ENCODE peak calls at places on chromosomes 12 and 14, in four cellular contexts. U is A549, D is HepG2, F is GM12878. K is an unnamed sample.

GRCh38 chr12:27583057-27583797 is 59.2 kb downstream of the PPFIBP1 start:
- ATAC-seq in U (no peak), D (no peak), F (no peak), K (no peak)

GRCh38 chr14:41597647-41598046 is 9.0 kb upstream of the LRFN5 start:
- ATAC-seq in D (no peak), F (no peak), U (no peak), K (no peak)

GRCh38 chr14:90968025-90968424 is 92.4 kb downstream of the RPS6KA5 start:
- ATAC-seq in U (no peak), D (no peak), F (no peak), K (no peak)

GRCh38 chr14:33728010-33728498 is 222.8 kb downstream of the EGLN3 start:
- ATAC-seq in U (no peak), F (peak), D (no peak), K (no peak)

GRCh38 chr14:61582815-61583214 is 112.5 kb upstream of the HIF1A start:
- ATAC-seq in D (no peak), U (no peak), F (no peak), K (no peak)

GRCh38 chr12:57388425-57388824 is 42.4 kb downstream of the R3HDM2 start:
- ATAC-seq in U (no peak), F (no peak), D (no peak), K (no peak)

GRCh38 chr12:54870048-54870447 is 15.7 kb downstream of the MUCL1 start:
- ATAC-seq in F (no peak), D (no peak), U (no peak), K (no peak)

GRCh38 chr14:28653521-28653920 is 113.1 kb upstream of the FOXG1 start:
- ATAC-seq in D (no peak), F (no peak), U (peak), K (no peak)

GRCh38 chr12:43978546-43978945 is 142.7 kb downstream of the TMEM117 start:
- ATAC-seq in F (no peak), D (no peak), U (no peak), K (no peak)

GRCh38 chr12:49524660-49525324 is 14.0 kb upstream of the KCNH3 start:
- ATAC-seq in U (no peak), F (no peak), D (no peak), K (no peak)

GRCh38 chr12:67099858-67100257 is 169.3 kb upstream of the CAND1 start:
- ATAC-seq in D (no peak), F (no peak), U (no peak), K (no peak)

GRCh38 chr12:92078167-92079053 is 67.2 kb downstream of the BTG1 start:
- ATAC-seq in U (peak), F (peak), D (no peak), K (peak)

GRCh38 chr14:31127690-31128089 is 79.9 kb downstream of the HECTD1 start:
- ATAC-seq in D (peak), F (peak), U (no peak), K (no peak)

GRCh38 chr14:67240168-67240932 is 885 bp upstream of the PALS1 start:
- ATAC-seq in U (peak), D (peak), F (peak), K (peak)

GRCh38 chr14:67245104-67245503 is 3.9 kb downstream of the PALS1 start:
- ATAC-seq in D (no peak), F (no peak), U (no peak), K (no peak)

GRCh38 chr14:67240978-67241415 is 238 bp upstream of the PALS1 start:
- ATAC-seq in U (peak), D (peak), F (peak), K (peak)

GRCh38 chr14:67239582-67239981 is 1.7 kb upstream of the PALS1 start:
- ATAC-seq in F (no peak), U (no peak), D (no peak), K (no peak)

GRCh38 chr14:67241416-67242362 is at the start of gene PALS1:
- ATAC-seq in U (peak), D (peak), F (peak), K (peak)
- TF ChIP-seq EP300 in U (no peak), D (no peak), F (no peak), K (no peak)

GRCh38 chr12:110693731-110694130 is 4.8 kb upstream of the HVCN1 start:
- ATAC-seq in D (no peak), U (no peak), F (no peak), K (no peak)

GRCh38 chr12:110698171-110698902 is 9.4 kb upstream of the HVCN1 start:
- ATAC-seq in D (peak), U (peak), F (peak), K (peak)

GRCh38 chr12:110689601-110690430 is 901 bp upstream of the HVCN1 start:
- ATAC-seq in U (peak), F (peak), D (peak), K (peak)

GRCh38 chr12:110696283-110696682 is 7.4 kb upstream of the HVCN1 start:
- ATAC-seq in F (no peak), U (no peak), D (no peak), K (no peak)

DNA sequence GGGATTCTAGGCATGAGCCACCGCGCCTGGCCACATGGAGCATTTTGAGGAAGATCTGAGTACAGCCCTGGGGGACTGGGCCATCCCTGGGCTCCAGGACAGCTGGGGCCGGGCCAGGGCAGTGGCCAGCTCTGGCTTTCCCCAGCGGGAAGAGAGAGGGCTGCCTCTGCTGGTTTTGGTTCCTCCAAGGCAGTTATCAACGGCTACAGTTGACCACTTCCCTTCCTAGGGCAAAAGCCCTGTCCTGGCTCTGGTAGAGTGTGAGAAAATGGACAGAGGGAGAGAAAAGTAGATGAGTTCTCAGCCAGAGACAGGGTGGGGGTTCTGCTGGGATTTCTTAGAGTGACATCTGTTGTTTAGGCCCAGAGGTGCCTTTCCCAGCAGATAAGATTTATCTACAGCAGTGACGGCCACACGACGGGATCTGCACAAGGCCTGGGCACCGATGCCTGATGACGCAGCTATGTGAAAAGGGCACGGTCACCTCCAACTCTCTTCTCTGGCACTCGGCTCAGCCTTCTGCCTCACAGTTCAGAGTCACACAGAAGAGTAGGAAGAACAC is 5.5 kb upstream of the HVCN1 start:
- ATAC-seq in F (peak), D (no peak), U (no peak), K (peak)
- TF ChIP-seq EP300 in F (no peak), D (no peak), U (no peak), K (no peak)

DNA sequence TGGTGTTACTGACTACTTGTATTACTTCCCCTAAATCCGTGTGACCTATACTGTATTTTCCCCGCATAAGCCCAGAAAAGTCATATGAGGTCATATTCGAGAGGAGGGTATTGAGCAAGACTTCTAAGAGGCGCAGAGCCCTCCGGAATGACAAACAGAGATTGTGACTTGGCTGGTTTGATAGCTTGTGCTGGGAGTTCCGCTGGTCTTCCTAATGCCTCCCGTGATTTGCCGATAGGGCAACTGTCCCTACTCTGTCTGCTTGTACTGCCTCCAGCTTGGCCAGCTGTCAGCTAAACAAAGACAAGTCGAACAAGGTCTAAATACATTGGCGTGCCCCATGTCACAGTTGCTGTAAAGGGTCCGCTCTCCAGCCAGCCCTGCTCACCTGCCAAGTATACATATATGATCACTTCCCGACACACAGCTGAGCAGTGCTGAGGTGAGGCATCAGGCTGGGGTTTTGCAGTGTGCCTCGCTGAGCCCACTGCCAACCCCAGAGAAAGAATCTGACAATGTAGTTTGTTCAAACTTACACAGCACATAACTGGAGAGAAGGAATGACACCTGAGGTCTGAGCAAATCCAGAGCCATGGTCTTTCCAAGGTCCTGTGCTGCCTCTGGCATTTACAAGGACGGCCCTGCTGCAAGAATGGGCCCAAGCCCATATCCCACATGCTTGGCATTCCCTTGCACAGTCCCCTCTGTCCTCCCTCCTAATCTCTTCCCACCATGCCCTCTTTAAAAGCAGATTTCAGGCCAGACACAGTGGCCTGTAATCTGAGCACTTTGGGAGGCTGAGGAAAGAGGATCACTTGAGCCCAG is 23.7 kb downstream of the LGMN start:
- ATAC-seq in U (no peak), F (no peak), D (peak), K (peak)
- TF ChIP-seq EP300 in U (no peak), F (no peak), D (no peak), K (no peak)

GRCh38 chr12:70645494-70646317 is 8.5 kb upstream of the PTPRB start:
- ATAC-seq in F (peak), U (peak), D (peak), K (peak)

GRCh38 chr12:70648191-70648590 is 11.0 kb upstream of the PTPRB start:
- ATAC-seq in F (no peak), U (no peak), D (no peak), K (no peak)

GRCh38 chr12:70644836-70645235 is 7.6 kb upstream of the PTPRB start:
- ATAC-seq in F (no peak), D (no peak), U (no peak), K (no peak)

GRCh38 chr12:70648831-70649230 is 11.6 kb upstream of the PTPRB start:
- ATAC-seq in D (no peak), U (no peak), F (no peak), K (no peak)

GRCh38 chr12:70646850-70647249 is 9.6 kb upstream of the PTPRB start:
- ATAC-seq in U (no peak), F (no peak), D (no peak), K (no peak)
- TF ChIP-seq EP300 in U (no peak), F (no peak), D (no peak), K (no peak)

DNA sequence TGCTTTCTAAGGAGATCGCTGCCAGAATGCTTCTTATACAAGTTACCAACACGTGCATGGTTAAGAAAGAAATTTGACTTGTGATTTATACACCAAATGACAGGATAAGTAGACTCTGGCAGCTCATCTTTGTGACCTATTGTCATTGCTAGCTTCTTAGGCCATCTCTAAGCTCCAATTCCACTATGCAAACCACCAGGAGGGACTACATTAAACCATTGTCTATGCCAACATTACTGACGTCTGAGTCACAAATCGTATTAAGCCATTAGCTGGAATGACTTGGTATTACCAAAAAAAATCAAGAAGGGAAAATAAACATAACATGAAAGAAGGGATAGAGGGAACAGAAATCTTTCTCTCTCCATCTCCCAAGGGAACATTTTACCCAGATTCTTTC is 15.8 kb upstream of the VPS33A start:
- ATAC-seq in U (no peak), F (no peak), D (no peak), K (no peak)
- TF ChIP-seq EP300 in U (no peak), F (no peak), D (no peak), K (no peak)

GRCh38 chr14:75258803-75259509 is 19.7 kb upstream of the FOS start:
- ATAC-seq in F (peak), D (peak), U (peak), K (peak)

GRCh38 chr14:75258079-75258802 is 20.4 kb upstream of the FOS start:
- ATAC-seq in F (peak), D (peak), U (no peak), K (peak)

GRCh38 chr14:75259946-75260545 is 18.6 kb upstream of the FOS start:
- ATAC-seq in D (no peak), F (no peak), U (no peak), K (no peak)

GRCh38 chr14:75257241-75257640 is 21.4 kb upstream of the FOS start:
- ATAC-seq in F (no peak), U (no peak), D (no peak), K (no peak)

GRCh38 chr14:75259510-75259855 is 19.1 kb upstream of the FOS start:
- ATAC-seq in D (peak), U (peak), F (no peak), K (peak)
- TF ChIP-seq EP300 in D (no peak), U (no peak), F (no peak), K (no peak)

GRCh38 chr12:121946313-121947025 is 28.1 kb downstream of the CFAP251 start:
- ATAC-seq in U (no peak), F (no peak), D (no peak), K (no peak)

GRCh38 chr12:121939190-121939589 is 20.8 kb downstream of the CFAP251 start:
- ATAC-seq in F (peak), D (peak), U (no peak), K (no peak)

GRCh38 chr12:121943926-121944325 is 25.5 kb downstream of the CFAP251 start:
- ATAC-seq in D (no peak), U (no peak), F (no peak), K (no peak)

GRCh38 chr12:121939992-121940766 is 21.8 kb downstream of the CFAP251 start:
- ATAC-seq in F (no peak), U (no peak), D (no peak), K (no peak)

DNA sequence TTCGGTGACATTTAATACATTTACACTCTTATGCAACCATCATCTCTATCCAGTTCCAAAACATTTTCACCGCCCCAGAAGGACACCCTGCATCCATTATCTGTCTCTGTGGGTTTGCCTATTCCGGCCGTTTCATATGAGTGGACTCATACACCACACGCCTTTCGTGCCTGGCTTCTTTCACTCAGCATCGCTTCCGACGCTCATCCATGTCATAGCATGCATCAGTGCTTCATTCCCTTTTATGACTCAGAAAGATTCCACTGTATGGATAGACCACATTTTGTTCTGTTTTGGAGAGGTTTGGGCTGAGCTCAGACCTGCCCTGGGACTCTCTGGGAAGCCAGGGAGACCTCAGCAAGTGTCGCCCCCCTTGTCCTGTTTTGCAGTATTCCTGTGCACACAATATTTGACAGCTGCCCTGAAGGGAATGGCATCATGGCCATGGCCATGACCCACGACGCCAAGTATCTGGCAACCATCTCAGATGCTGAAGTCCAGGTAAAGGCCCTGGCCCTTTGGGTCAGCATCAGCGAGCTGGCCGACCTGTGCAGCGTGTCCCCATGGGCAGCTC is 23.8 kb downstream of the CFAP251 start:
- ATAC-seq in U (peak), F (no peak), D (no peak), K (no peak)
- TF ChIP-seq EP300 in U (no peak), F (no peak), D (no peak), K (no peak)

GRCh38 chr12:29930503-29930902 is 146.8 kb upstream of the TMTC1 start:
- ATAC-seq in D (no peak), U (no peak), F (no peak), K (no peak)
- TF ChIP-seq EP300 in D (no peak), U (no peak), F (no peak), K (no peak)

DNA sequence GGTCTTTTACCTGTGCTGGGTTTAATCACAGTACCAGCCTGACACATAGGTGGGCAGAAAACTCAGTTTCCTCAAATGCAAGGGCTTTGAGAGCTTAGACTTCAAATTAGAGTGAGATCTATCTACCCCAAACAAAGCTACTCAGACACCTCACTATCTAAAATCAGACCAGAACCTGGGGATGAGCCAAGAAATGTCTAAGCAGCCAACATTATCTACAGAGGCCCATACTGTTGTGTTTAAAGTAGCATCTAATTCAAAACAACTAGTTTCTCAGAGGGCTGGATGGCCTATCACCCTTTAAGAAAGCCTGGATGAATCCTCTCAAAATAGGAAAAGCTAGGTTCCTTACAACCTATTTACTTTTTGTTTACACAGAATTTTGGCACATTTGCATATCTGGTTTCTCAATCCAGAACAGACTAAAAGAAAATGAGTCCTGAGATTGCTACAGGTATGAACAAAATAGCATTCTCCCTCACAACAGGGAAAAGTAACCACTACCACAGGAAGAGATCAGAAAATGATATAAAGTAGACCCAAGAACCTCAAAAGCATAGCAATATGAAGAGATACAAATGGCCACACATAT is 142.4 kb downstream of the ZFP36L1 start:
- ATAC-seq in F (no peak), D (no peak), U (no peak), K (no peak)
- TF ChIP-seq EP300 in F (no peak), D (no peak), U (no peak), K (no peak)

GRCh38 chr12:3518902-3519301 is 27.9 kb downstream of the PRMT8 start:
- ATAC-seq in U (no peak), D (no peak), F (no peak), K (no peak)
- TF ChIP-seq EP300 in U (no peak), D (no peak), F (no peak), K (no peak)

K was measured in gastroesophageal sphincter.